ENCODE peak calls at places on chromosomes 3 and 15, in nine cellular contexts. R is HCT116, L is GM23338, S is Panc1, B is HL-60, G is HepG2, U is GM12878, C is SK-N-SH, P is K562. H is an unnamed sample.

GRCh38 chr15:40034186-40034946 is 4.6 kb downstream of the SRP14 start:
- DNase-seq in R (no peak), L (no peak), S (no peak), B (no peak), G (no peak), U (no peak), C (no peak), P (no peak), H (no peak)

GRCh38 chr3:18740631-18741583 is 315.8 kb upstream of the SATB1 start:
- DNase-seq in R (no peak), L (no peak), S (no peak), B (peak; percentile 47), G (no peak), U (peak; percentile 61), C (no peak), P (no peak), H (no peak)

GRCh38 chr3:97863775-97864174 is 42.0 kb downstream of the CRYBG3 start:
- DNase-seq in R (no peak), L (no peak), S (no peak), B (no peak), G (no peak), U (no peak), C (no peak), P (no peak), H (no peak)

GRCh38 chr15:70113304-70113700 is 15.6 kb upstream of the TLE3 start:
- DNase-seq in R (no peak), L (no peak), S (no peak), B (peak; percentile 93), G (no peak), U (no peak), C (no peak), P (no peak), H (no peak)

GRCh38 chr3:102354818-102355515 is 79.8 kb upstream of the ZPLD1 start:
- DNase-seq in R (peak; percentile 12), L (no peak), S (peak; percentile 51), B (no peak), G (no peak), U (no peak), C (no peak), P (no peak), H (peak; percentile 47)

GRCh38 chr15:20358066-20358780 is 183.4 kb downstream of the GOLGA6L6 start:
- DNase-seq in R (no peak), L (no peak), S (no peak), B (no peak), G (no peak), U (no peak), C (no peak), P (no peak), H (no peak)

GRCh38 chr3:66228707-66229106 is 7.9 kb downstream of the SLC25A26 start:
- DNase-seq in R (no peak), L (no peak), S (no peak), B (no peak), G (no peak), U (no peak), C (no peak), P (no peak), H (no peak)

GRCh38 chr15:87959080-87959479 is 297.5 kb downstream of the NTRK3 start:
- DNase-seq in R (no peak), L (peak; percentile 59), S (no peak), B (no peak), G (no peak), U (no peak), C (no peak), P (no peak), H (no peak)

GRCh38 chr3:133384331-133385027 is 15.4 kb upstream of the BFSP2 start:
- DNase-seq in R (peak; percentile 21), L (peak; percentile 87), S (peak; percentile 25), B (peak; percentile 31), G (peak; percentile 46), U (no peak), C (peak; percentile 88), P (peak; percentile 29), H (peak; percentile 30)

GRCh38 chr15:62472616-62473299 is 307.7 kb upstream of the C2CD4B start:
- DNase-seq in R (no peak), L (no peak), S (no peak), B (no peak), G (peak; percentile 54), U (no peak), C (no peak), P (no peak), H (no peak)

GRCh38 chr3:15390460-15390859 is 36.9 kb downstream of the METTL6 start:
- DNase-seq in R (no peak), L (no peak), S (no peak), B (no peak), G (no peak), U (no peak), C (no peak), P (no peak), H (no peak)

GRCh38 chr15:62619105-62619504 is 423.4 kb upstream of the TPM1 start:
- DNase-seq in R (no peak), L (no peak), S (no peak), B (no peak), G (no peak), U (no peak), C (no peak), P (no peak), H (no peak)

GRCh38 chr3:13825821-13826220 is 54.0 kb downstream of the WNT7A start:
- DNase-seq in R (no peak), L (no peak), S (no peak), B (no peak), G (no peak), U (no peak), C (no peak), P (no peak), H (no peak)

GRCh38 chr3:94173667-94174434 is 111.0 kb downstream of the NSUN3 start:
- DNase-seq in R (no peak), L (no peak), S (no peak), B (no peak), G (no peak), U (no peak), C (peak; percentile 20), P (no peak), H (no peak)

DNA sequence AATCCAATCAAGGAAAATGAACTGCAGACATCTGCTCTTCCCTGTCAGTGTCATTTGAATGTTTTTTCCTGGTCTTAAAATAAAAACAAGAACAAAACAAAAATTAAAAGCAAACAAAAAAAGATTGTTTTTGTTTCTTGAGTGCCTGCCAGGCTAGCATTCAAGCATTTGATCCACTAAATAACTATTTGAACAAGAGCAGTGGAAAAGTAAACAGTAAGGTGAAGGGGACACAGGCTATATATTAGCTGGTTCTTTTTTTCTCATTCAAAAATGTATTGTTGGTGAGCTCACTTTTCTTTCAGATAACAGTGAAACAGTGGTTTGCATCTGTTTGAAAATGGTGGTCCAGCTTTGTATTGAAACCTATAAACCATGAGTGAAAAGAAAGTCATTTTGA is 586.9 kb upstream of the SGO1 start:
- DNase-seq in R (no peak), L (no peak), S (no peak), B (no peak), G (peak; percentile 12), U (no peak), C (no peak), P (no peak), H (no peak)
- TF ChIP-seq REST in R (no peak), L (no peak), S (no peak), B (no peak), G (no peak), U (no peak), C (no peak), P (no peak), H (no peak)

DNA sequence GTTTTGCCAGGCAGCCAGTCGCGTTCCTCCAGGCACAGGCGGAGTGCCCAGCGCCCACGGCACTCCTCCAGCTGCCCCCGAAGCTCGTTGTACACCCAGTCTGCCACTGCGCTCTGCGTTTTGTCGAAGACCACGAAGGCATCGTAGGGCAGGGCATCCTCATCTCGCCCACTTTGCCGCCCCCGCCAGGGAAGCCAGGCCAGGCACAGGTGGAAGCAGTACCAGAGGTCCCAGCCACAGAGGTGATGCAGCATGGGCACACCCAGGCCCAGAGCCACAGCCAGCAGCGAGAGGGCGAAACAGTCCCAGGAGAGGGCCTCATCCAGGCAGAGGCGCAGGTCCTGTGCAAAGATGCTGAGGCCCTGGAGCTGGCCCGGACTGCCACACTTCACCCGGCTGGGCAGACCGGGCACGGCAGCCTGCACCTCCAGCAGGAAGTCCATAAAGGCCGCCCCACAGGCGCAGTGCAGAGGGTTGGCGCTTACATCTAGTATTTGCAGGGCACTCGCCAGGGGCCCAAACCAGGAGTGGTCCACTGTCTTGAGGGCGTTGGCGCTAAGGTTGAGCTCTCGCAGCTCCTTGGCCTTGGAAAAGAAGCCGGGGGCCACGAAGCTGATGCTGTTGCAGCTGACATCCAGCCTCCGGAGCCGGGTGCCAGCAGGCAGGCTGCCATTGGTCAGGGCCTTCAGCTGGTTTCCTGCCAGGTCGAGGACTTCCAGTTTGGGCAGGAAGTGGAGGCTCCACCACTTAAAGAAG is 3.7 kb downstream of the TLR9 start:
- DNase-seq in R (no peak), L (no peak), S (no peak), B (no peak), G (no peak), U (no peak), C (no peak), P (no peak), H (no peak)
- TF ChIP-seq REST in R (no peak), L (no peak), S (no peak), B (no peak), G (no peak), U (no peak), C (no peak), P (no peak), H (no peak)

DNA sequence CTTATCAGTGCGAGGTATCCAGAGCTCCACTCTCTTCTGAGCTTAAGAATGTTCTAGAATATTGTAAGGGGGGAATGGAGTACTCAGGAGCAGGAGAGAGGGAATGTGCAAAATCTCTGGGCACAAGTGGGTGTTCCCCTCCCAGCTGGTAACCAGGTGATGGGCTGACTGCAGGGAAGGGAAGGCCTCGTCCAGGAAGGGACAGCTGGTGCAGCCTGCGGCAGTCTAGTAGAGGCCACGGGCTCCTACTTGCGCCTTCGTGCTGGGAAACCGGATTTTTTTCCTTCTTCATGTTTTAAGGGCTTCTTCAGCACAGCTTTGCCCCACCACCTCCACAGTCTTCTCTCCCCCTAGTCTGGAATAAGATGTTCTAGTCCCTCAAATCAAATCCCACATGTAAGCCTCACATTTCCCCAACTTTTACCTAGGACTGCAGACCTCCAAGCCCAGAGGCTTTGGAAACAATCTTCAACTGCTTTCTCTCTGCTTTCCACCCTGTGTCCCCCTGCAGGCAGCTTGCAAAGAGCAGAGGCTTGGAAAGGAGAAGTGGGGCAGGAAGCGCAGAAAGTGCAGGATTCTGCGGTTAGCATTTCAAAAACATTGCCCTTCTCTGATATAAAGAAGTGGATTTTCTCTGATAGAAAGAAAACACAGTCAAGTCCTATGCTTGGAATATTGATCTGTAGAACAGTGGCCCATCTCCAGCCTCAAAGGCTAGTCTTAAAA is 11.9 kb upstream of the CGNL1 start:
- DNase-seq in R (no peak), L (peak; percentile 83), S (no peak), B (peak; percentile 84), G (peak; percentile 15), U (no peak), C (no peak), P (no peak), H (no peak)
- TF ChIP-seq REST in R (no peak), L (no peak), S (no peak), B (no peak), G (no peak), U (no peak), C (no peak), P (no peak), H (no peak)

DNA sequence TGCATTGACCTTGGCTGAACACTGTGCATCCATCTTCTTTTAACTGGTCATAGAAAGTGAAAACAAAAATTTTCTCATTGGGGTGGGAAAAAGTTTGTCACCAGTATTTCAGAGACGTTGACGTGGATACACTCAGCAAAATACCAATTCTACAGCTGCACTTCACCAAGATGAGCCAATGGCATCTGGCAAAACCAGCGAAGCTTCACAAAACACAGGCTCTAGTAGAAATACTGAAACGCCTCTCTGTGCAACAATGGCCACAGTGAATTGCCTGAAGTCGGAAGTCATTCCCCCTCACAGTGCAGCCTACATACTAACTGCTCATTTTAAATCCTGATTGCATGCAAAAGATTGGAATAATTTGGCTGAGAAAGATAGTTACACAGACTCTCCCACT is 17.0 kb downstream of the PCYT1A start:
- DNase-seq in R (no peak), L (no peak), S (no peak), B (no peak), G (no peak), U (no peak), C (no peak), P (no peak), H (no peak)
- TF ChIP-seq REST in R (no peak), L (no peak), S (no peak), B (no peak), G (no peak), U (no peak), C (no peak), P (no peak), H (no peak)

H was measured in A549.